ENCODE peak calls at places on chromosomes 4 and X, in seven cellular contexts. P, Q, C, L, X, S and B are unnamed samples.

GRCh38 chr4:168264903-168265302 is 53.6 kb downstream of the DDX60 start:
- DNase-seq in P (no peak), Q (no peak), C (no peak), L (no peak), X (peak; percentile 79), S (no peak), B (no peak)

GRCh38 chr4:3111461-3111860 is 37.0 kb downstream of the HTT start:
- DNase-seq in P (no peak), Q (no peak), C (peak; percentile 86), L (no peak), X (no peak), S (no peak), B (no peak)

GRCh38 chrX:138191998-138192397 is 519.5 kb downstream of the FGF13 start:
- DNase-seq in P (no peak), Q (no peak), C (no peak), L (no peak), X (no peak), S (no peak), B (no peak)

GRCh38 chr4:3403104-3403906 is 38.5 kb upstream of the HGFAC start:
- DNase-seq in P (peak; percentile 44), Q (peak; percentile 37), C (no peak), L (no peak), X (peak; percentile 9), S (no peak), B (no peak)

GRCh38 chr4:102525099-102525498 is 23.9 kb downstream of the NFKB1 start:
- DNase-seq in P (no peak), Q (no peak), C (no peak), L (no peak), X (no peak), S (no peak), B (no peak)

GRCh38 chrX:146224442-146224841 is 406.8 kb downstream of the SLITRK2 start:
- DNase-seq in P (no peak), Q (no peak), C (no peak), L (no peak), X (no peak), S (no peak), B (no peak)

GRCh38 chr4:118351851-118352827 is 664 bp downstream of the PRSS12 start:
- DNase-seq in P (peak; percentile 88), Q (peak; percentile 80), C (no peak), L (peak; percentile 46), X (peak; percentile 24), S (no peak), B (peak; percentile 88)

GRCh38 chr4:186105721-186106335 is 1.3 kb downstream of the FAM149A start:
- DNase-seq in P (no peak), Q (no peak), C (no peak), L (no peak), X (no peak), S (no peak), B (no peak)

GRCh38 chr4:57098945-57099344 is 11.2 kb downstream of the IGFBP7 start:
- DNase-seq in P (no peak), Q (no peak), C (no peak), L (no peak), X (no peak), S (no peak), B (no peak)

GRCh38 chr4:147518086-147518485 is 37.2 kb downstream of the EDNRA start:
- DNase-seq in P (no peak), Q (no peak), C (no peak), L (no peak), X (no peak), S (no peak), B (no peak)

GRCh38 chrX:150547511-150548115 is 20.8 kb upstream of the MTM1 start:
- DNase-seq in P (peak; percentile 93), Q (peak; percentile 81), C (peak; percentile 47), L (peak; percentile 84), X (peak; percentile 85), S (peak; percentile 86), B (peak; percentile 24)

GRCh38 chrX:150548251-150548650 is 20.2 kb upstream of the MTM1 start:
- DNase-seq in P (no peak), Q (no peak), C (no peak), L (no peak), X (no peak), S (no peak), B (no peak)

GRCh38 chrX:150548684-150549083 is 19.7 kb upstream of the MTM1 start:
- DNase-seq in P (no peak), Q (no peak), C (no peak), L (no peak), X (no peak), S (no peak), B (no peak)

GRCh38 chrX:150546711-150547153 is 21.7 kb upstream of the MTM1 start:
- DNase-seq in P (no peak), Q (no peak), C (no peak), L (no peak), X (no peak), S (peak; percentile 55), B (no peak)

DNA sequence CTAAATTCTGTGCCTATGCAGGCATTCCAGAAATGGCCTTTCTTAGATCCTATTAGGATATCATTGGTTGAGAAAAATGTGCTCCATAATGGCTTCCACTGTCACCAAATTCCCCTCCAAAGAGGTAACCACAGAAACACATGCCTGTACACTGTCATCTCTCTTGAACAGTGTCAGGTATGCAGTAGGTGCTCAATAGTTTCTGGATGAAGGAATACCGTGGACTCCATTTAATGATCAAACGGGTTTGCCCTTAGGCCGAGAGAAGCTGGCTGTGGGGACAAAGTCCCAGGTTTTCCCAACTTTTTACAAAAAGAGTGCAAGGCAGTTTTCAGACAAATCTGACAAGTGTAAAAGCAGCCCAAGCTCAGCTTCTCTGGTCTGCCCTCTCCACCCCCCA is 16.5 kb upstream of the MTM1 start:
- DNase-seq in P (no peak), Q (no peak), C (no peak), L (no peak), X (no peak), S (no peak), B (no peak)
- TF ChIP-seq CTCF in P (no peak), Q (no peak), C (no peak), L (no peak), X (no peak), S (no peak), B (no peak)

DNA sequence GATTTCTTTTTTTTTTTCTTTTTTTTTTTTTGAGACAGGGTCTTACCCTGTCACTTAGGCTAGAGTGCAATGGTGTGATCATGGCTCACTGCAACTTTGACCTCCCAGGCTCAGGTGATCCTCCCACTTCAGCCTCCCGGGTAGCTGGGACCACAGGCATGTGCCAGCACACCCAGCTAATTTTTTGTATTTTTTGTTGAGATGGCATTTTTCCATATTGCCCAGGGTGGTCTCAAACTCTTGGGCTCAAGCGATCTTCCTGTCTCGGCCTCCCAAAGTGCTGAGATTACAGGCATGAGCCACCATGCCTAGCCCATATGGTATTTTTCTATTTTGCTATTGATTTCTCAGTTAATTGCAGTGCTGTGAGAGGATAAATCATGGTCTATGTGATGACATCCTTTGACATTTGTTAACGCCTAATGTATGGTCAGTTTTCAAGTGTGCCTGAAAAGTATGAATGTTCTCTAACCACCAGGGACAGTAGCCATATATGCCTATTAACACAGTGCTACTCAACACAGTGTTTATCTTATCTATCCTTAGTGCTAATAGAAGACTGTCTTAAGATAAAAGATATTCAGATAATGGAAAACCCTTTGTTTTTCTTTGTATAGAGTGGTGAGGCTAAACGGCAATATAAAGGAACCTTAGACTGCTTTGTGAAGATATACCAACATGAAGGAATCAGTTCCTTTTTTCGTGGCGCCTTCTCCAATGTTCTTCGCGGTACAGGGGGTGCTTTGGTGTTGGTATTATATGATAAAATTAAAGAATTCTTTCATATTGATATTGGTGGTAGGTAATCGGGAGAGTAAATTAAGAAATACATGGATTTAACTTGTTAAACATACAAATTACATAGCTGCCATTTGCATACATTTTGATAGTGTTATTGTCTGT is 9.1 kb upstream of the HSPA4L start:
- DNase-seq in P (no peak), Q (no peak), C (no peak), L (no peak), X (no peak), S (no peak), B (no peak)
- H3K4me3 ChIP-seq in P (no peak overlapping the region), Q (no peak overlapping the region), C (no peak overlapping the region), L (no peak overlapping the region), X (no peak overlapping the region), S (no peak overlapping the region), B (no peak overlapping the region)

GRCh38 chr4:183397741-183398297 is 46.6 kb upstream of the CDKN2AIP start:
- DNase-seq in P (no peak), Q (no peak), C (no peak), L (no peak), X (no peak), S (no peak), B (no peak)

GRCh38 chr4:183396187-183396738 is 48.2 kb upstream of the CDKN2AIP start:
- DNase-seq in P (no peak), Q (no peak), C (no peak), L (no peak), X (no peak), S (no peak), B (no peak)

GRCh38 chr4:183394166-183394951 is 50.1 kb upstream of the CDKN2AIP start:
- DNase-seq in P (no peak), Q (no peak), C (no peak), L (no peak), X (no peak), S (no peak), B (no peak)

GRCh38 chr4:183393446-183393845 is 51.0 kb upstream of the CDKN2AIP start:
- DNase-seq in P (no peak), Q (no peak), C (no peak), L (no peak), X (no peak), S (no peak), B (no peak)

GRCh38 chr4:183395395-183395794 is 49.0 kb upstream of the CDKN2AIP start:
- DNase-seq in P (no peak), Q (no peak), C (no peak), L (no peak), X (no peak), S (no peak), B (no peak)
- TF ChIP-seq POLR2A in P (no peak), Q (no peak), C (no peak), L (no peak), X (no peak), S (no peak), B (no peak)

GRCh38 chr4:25954293-25954904 is 40.4 kb downstream of the SMIM20 start:
- DNase-seq in P (no peak), Q (no peak), C (no peak), L (no peak), X (no peak), S (no peak), B (no peak)

GRCh38 chr4:25955705-25956104 is 41.7 kb downstream of the SMIM20 start:
- DNase-seq in P (no peak), Q (no peak), C (no peak), L (no peak), X (no peak), S (no peak), B (no peak)

GRCh38 chr4:25956260-25956659 is 42.2 kb downstream of the SMIM20 start:
- DNase-seq in P (no peak), Q (no peak), C (no peak), L (no peak), X (no peak), S (no peak), B (no peak)

GRCh38 chr4:25951390-25951952 is 37.5 kb downstream of the SMIM20 start:
- DNase-seq in P (no peak), Q (no peak), C (no peak), L (no peak), X (no peak), S (no peak), B (no peak)

DNA sequence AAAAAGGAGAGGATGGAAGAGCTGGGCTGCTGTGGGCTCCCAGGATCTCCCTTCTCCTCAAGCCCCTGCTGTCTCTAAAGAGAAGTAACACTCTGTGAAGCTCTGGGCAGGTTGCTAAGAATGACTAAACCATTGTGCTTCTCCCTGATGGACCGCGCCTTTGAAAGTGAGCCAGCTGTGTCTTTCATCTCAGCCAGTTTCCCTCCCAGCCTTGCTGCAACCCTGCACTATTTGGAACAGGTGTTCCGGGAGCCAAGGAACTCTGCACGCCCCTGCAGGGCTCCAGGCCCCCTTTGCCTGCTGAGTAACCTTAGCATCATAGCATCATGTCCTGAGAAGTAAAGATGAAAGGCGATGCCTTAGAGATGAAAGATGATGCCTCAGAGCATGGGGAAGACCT is 39.7 kb downstream of the SMIM20 start:
- DNase-seq in P (no peak), Q (no peak), C (no peak), L (no peak), X (no peak), S (no peak), B (peak; percentile 20)
- TF ChIP-seq CTCF in P (no peak), Q (no peak), C (no peak), L (no peak), X (no peak), S (no peak), B (no peak)